ENCODE peak calls at places on chromosomes 11 and 22, in four cellular contexts. One of them, this sample, is unnamed.

GRCh38 chr22:32606181-32606580 is 131.6 kb downstream of the FBXO7 start:
- DNase-seq in smooth muscle cell of the brain vasculature: no peak
- DNase-seq in NCI-H2029: no peak
- DNase-seq in stimulated activated CD4-positive, alpha-beta T cell treated with anti-CD3 and anti-CD28 coated beads, TNF-alpha, amount 100 ng/mL, for 4 hours: no peak
- DNase-seq in this sample: no peak

GRCh38 chr11:120306519-120307242 is 18.4 kb upstream of the TLCD5 start:
- DNase-seq in smooth muscle cell of the brain vasculature: no peak
- DNase-seq in NCI-H2029: no peak
- DNase-seq in stimulated activated CD4-positive, alpha-beta T cell treated with anti-CD3 and anti-CD28 coated beads, TNF-alpha, amount 100 ng/mL, for 4 hours: no peak
- DNase-seq in this sample: no peak

GRCh38 chr11:93537022-93537421 is 6.2 kb downstream of the SMCO4 start:
- DNase-seq in NCI-H2029: no peak
- DNase-seq in smooth muscle cell of the brain vasculature: no peak
- DNase-seq in stimulated activated CD4-positive, alpha-beta T cell treated with anti-CD3 and anti-CD28 coated beads, TNF-alpha, amount 100 ng/mL, for 4 hours: no peak
- DNase-seq in this sample: no peak

GRCh38 chr22:37330200-37331033 is 48.1 kb downstream of the CYTH4 start:
- DNase-seq in smooth muscle cell of the brain vasculature: no peak
- DNase-seq in NCI-H2029: peak
- DNase-seq in stimulated activated CD4-positive, alpha-beta T cell treated with anti-CD3 and anti-CD28 coated beads, TNF-alpha, amount 100 ng/mL, for 4 hours: no peak
- DNase-seq in this sample: no peak

GRCh38 chr11:116709970-116710369 is 62.8 kb downstream of the BUD13 start:
- DNase-seq in smooth muscle cell of the brain vasculature: no peak
- DNase-seq in stimulated activated CD4-positive, alpha-beta T cell treated with anti-CD3 and anti-CD28 coated beads, TNF-alpha, amount 100 ng/mL, for 4 hours: no peak
- DNase-seq in NCI-H2029: no peak
- DNase-seq in this sample: no peak

GRCh38 chr11:111918390-111919256 is at the start of gene C11orf52:
- DNase-seq in smooth muscle cell of the brain vasculature: no peak
- DNase-seq in NCI-H2029: peak
- DNase-seq in stimulated activated CD4-positive, alpha-beta T cell treated with anti-CD3 and anti-CD28 coated beads, TNF-alpha, amount 100 ng/mL, for 4 hours: no peak
- DNase-seq in this sample: peak

GRCh38 chr11:103234974-103235373 is 125.7 kb downstream of the DYNC2H1 start:
- DNase-seq in NCI-H2029: no peak
- DNase-seq in stimulated activated CD4-positive, alpha-beta T cell treated with anti-CD3 and anti-CD28 coated beads, TNF-alpha, amount 100 ng/mL, for 4 hours: no peak
- DNase-seq in smooth muscle cell of the brain vasculature: no peak
- DNase-seq in this sample: no peak

GRCh38 chr22:19962909-19963806 is 21.5 kb upstream of the TXNRD2 start:
- DNase-seq in smooth muscle cell of the brain vasculature: no peak
- DNase-seq in stimulated activated CD4-positive, alpha-beta T cell treated with anti-CD3 and anti-CD28 coated beads, TNF-alpha, amount 100 ng/mL, for 4 hours: no peak
- DNase-seq in NCI-H2029: peak
- DNase-seq in this sample: no peak

GRCh38 chr11:5620606-5621521 is 3.9 kb upstream of the TRIM34 start:
- DNase-seq in smooth muscle cell of the brain vasculature: peak
- DNase-seq in stimulated activated CD4-positive, alpha-beta T cell treated with anti-CD3 and anti-CD28 coated beads, TNF-alpha, amount 100 ng/mL, for 4 hours: no peak
- DNase-seq in NCI-H2029: no peak
- DNase-seq in this sample: no peak

GRCh38 chr11:10488121-10488580 is 33.1 kb downstream of the AMPD3 start:
- DNase-seq in NCI-H2029: no peak
- DNase-seq in stimulated activated CD4-positive, alpha-beta T cell treated with anti-CD3 and anti-CD28 coated beads, TNF-alpha, amount 100 ng/mL, for 4 hours: no peak
- DNase-seq in smooth muscle cell of the brain vasculature: no peak
- DNase-seq in this sample: no peak

GRCh38 chr11:8719260-8720190 is 36.9 kb downstream of the RPL27A start:
- DNase-seq in NCI-H2029: no peak
- DNase-seq in smooth muscle cell of the brain vasculature: no peak
- DNase-seq in stimulated activated CD4-positive, alpha-beta T cell treated with anti-CD3 and anti-CD28 coated beads, TNF-alpha, amount 100 ng/mL, for 4 hours: no peak
- DNase-seq in this sample: no peak

GRCh38 chr11:19349340-19350025 is 108.7 kb upstream of the E2F8 start:
- DNase-seq in NCI-H2029: peak
- DNase-seq in stimulated activated CD4-positive, alpha-beta T cell treated with anti-CD3 and anti-CD28 coated beads, TNF-alpha, amount 100 ng/mL, for 4 hours: no peak
- DNase-seq in smooth muscle cell of the brain vasculature: no peak
- DNase-seq in this sample: no peak

GRCh38 chr22:42613869-42614268 is 814 bp downstream of the POLDIP3 start:
- DNase-seq in smooth muscle cell of the brain vasculature: no peak
- DNase-seq in stimulated activated CD4-positive, alpha-beta T cell treated with anti-CD3 and anti-CD28 coated beads, TNF-alpha, amount 100 ng/mL, for 4 hours: no peak
- DNase-seq in NCI-H2029: no peak
- DNase-seq in this sample: no peak

GRCh38 chr11:121328967-121329653 is 36.5 kb downstream of the SC5D start:
- DNase-seq in NCI-H2029: no peak
- DNase-seq in smooth muscle cell of the brain vasculature: no peak
- DNase-seq in stimulated activated CD4-positive, alpha-beta T cell treated with anti-CD3 and anti-CD28 coated beads, TNF-alpha, amount 100 ng/mL, for 4 hours: no peak
- DNase-seq in this sample: no peak

GRCh38 chr11:46640034-46640788 is 22.9 kb downstream of the ATG13 start:
- DNase-seq in stimulated activated CD4-positive, alpha-beta T cell treated with anti-CD3 and anti-CD28 coated beads, TNF-alpha, amount 100 ng/mL, for 4 hours: no peak
- DNase-seq in smooth muscle cell of the brain vasculature: no peak
- DNase-seq in NCI-H2029: no peak
- DNase-seq in this sample: no peak

GRCh38 chr11:64726211-64726641 is 3.2 kb upstream of the NRXN2 start:
- DNase-seq in stimulated activated CD4-positive, alpha-beta T cell treated with anti-CD3 and anti-CD28 coated beads, TNF-alpha, amount 100 ng/mL, for 4 hours: no peak
- DNase-seq in NCI-H2029: no peak
- DNase-seq in smooth muscle cell of the brain vasculature: no peak
- DNase-seq in this sample: no peak

GRCh38 chr22:46684706-46685105 is 53.3 kb downstream of the CERK start:
- DNase-seq in smooth muscle cell of the brain vasculature: no peak
- DNase-seq in NCI-H2029: peak
- DNase-seq in stimulated activated CD4-positive, alpha-beta T cell treated with anti-CD3 and anti-CD28 coated beads, TNF-alpha, amount 100 ng/mL, for 4 hours: no peak
- DNase-seq in this sample: peak

GRCh38 chr11:29263971-29264682 is 752.7 kb downstream of the KCNA4 start:
- DNase-seq in NCI-H2029: no peak
- DNase-seq in stimulated activated CD4-positive, alpha-beta T cell treated with anti-CD3 and anti-CD28 coated beads, TNF-alpha, amount 100 ng/mL, for 4 hours: no peak
- DNase-seq in smooth muscle cell of the brain vasculature: no peak
- DNase-seq in this sample: no peak

GRCh38 chr11:71251761-71252433 is 480 bp downstream of the SHANK2 start:
- DNase-seq in smooth muscle cell of the brain vasculature: no peak
- DNase-seq in stimulated activated CD4-positive, alpha-beta T cell treated with anti-CD3 and anti-CD28 coated beads, TNF-alpha, amount 100 ng/mL, for 4 hours: no peak
- DNase-seq in NCI-H2029: no peak
- DNase-seq in this sample: no peak

GRCh38 chr22:20298110-20298802 is 21.6 kb downstream of the DGCR6L start:
- DNase-seq in stimulated activated CD4-positive, alpha-beta T cell treated with anti-CD3 and anti-CD28 coated beads, TNF-alpha, amount 100 ng/mL, for 4 hours: no peak
- DNase-seq in smooth muscle cell of the brain vasculature: no peak
- DNase-seq in NCI-H2029: no peak
- DNase-seq in this sample: no peak

GRCh38 chr11:97224396-97224795 is 834.6 kb downstream of the JRKL start:
- DNase-seq in NCI-H2029: no peak
- DNase-seq in stimulated activated CD4-positive, alpha-beta T cell treated with anti-CD3 and anti-CD28 coated beads, TNF-alpha, amount 100 ng/mL, for 4 hours: no peak
- DNase-seq in smooth muscle cell of the brain vasculature: no peak
- DNase-seq in this sample: no peak

GRCh38 chr11:70478194-70478890 is 80.0 kb downstream of the CTTN start:
- DNase-seq in stimulated activated CD4-positive, alpha-beta T cell treated with anti-CD3 and anti-CD28 coated beads, TNF-alpha, amount 100 ng/mL, for 4 hours: no peak
- DNase-seq in NCI-H2029: no peak
- DNase-seq in smooth muscle cell of the brain vasculature: no peak
- DNase-seq in this sample: no peak

GRCh38 chr11:78030429-78031325 is 7.6 kb upstream of the KCTD14 start:
- DNase-seq in smooth muscle cell of the brain vasculature: peak
- DNase-seq in NCI-H2029: peak
- DNase-seq in stimulated activated CD4-positive, alpha-beta T cell treated with anti-CD3 and anti-CD28 coated beads, TNF-alpha, amount 100 ng/mL, for 4 hours: no peak
- DNase-seq in this sample: peak

GRCh38 chr11:48098024-48098423 is 117.7 kb downstream of the PTPRJ start:
- DNase-seq in NCI-H2029: no peak
- DNase-seq in smooth muscle cell of the brain vasculature: no peak
- DNase-seq in stimulated activated CD4-positive, alpha-beta T cell treated with anti-CD3 and anti-CD28 coated beads, TNF-alpha, amount 100 ng/mL, for 4 hours: no peak
- DNase-seq in this sample: no peak

GRCh38 chr11:44967930-44968496 is 17.3 kb upstream of the TP53I11 start:
- DNase-seq in smooth muscle cell of the brain vasculature: no peak
- DNase-seq in NCI-H2029: no peak
- DNase-seq in stimulated activated CD4-positive, alpha-beta T cell treated with anti-CD3 and anti-CD28 coated beads, TNF-alpha, amount 100 ng/mL, for 4 hours: no peak
- DNase-seq in this sample: no peak

GRCh38 chr11:17924713-17925112 is 88.1 kb downstream of the SERGEF start:
- DNase-seq in NCI-H2029: no peak
- DNase-seq in smooth muscle cell of the brain vasculature: no peak
- DNase-seq in stimulated activated CD4-positive, alpha-beta T cell treated with anti-CD3 and anti-CD28 coated beads, TNF-alpha, amount 100 ng/mL, for 4 hours: no peak
- DNase-seq in this sample: no peak